ENCODE peak calls at places on chromosomes 3 and 15, in six cellular contexts. One of them, this sample, is unnamed.

GRCh38 chr3:149373235-149374125 is 4.0 kb downstream of the TM4SF1 start:
- DNase-seq in heart right ventricle: no peak
- DNase-seq in tibial nerve: no peak
- DNase-seq in cardiac fibroblast: peak; percentile 93
- DNase-seq in Peyer's patch: no peak
- DNase-seq in HCT116: no peak
- DNase-seq in this sample: peak; percentile 30

GRCh38 chr15:73696641-73697001 is 12.4 kb downstream of the CD276 start:
- DNase-seq in heart right ventricle: no peak
- DNase-seq in Peyer's patch: no peak
- DNase-seq in tibial nerve: no peak
- DNase-seq in cardiac fibroblast: no peak
- DNase-seq in HCT116: no peak
- DNase-seq in this sample: no peak

GRCh38 chr15:100206643-100207042 is 135.1 kb downstream of the ADAMTS17 start:
- DNase-seq in cardiac fibroblast: no peak
- DNase-seq in heart right ventricle: no peak
- DNase-seq in tibial nerve: no peak
- DNase-seq in Peyer's patch: no peak
- DNase-seq in HCT116: no peak
- DNase-seq in this sample: no peak

GRCh38 chr3:121482651-121483050 is 63.1 kb downstream of the POLQ start:
- DNase-seq in heart right ventricle: no peak
- DNase-seq in tibial nerve: no peak
- DNase-seq in HCT116: no peak
- DNase-seq in Peyer's patch: no peak
- DNase-seq in cardiac fibroblast: peak; percentile 86
- DNase-seq in this sample: no peak

GRCh38 chr15:63752075-63752684 is 81.6 kb downstream of the HERC1 start:
- DNase-seq in cardiac fibroblast: peak; percentile 80
- DNase-seq in heart right ventricle: peak; percentile 60
- DNase-seq in HCT116: peak; percentile 60
- DNase-seq in Peyer's patch: peak; percentile 45
- DNase-seq in tibial nerve: peak; percentile 87
- DNase-seq in this sample: peak; percentile 61

GRCh38 chr3:177050466-177051237 is 146.6 kb downstream of the TBL1XR1 start:
- DNase-seq in cardiac fibroblast: peak; percentile 74
- DNase-seq in HCT116: peak; percentile 19
- DNase-seq in tibial nerve: peak; percentile 10
- DNase-seq in Peyer's patch: no peak
- DNase-seq in heart right ventricle: no peak
- DNase-seq in this sample: no peak

GRCh38 chr3:73352841-73353493 is 271.8 kb downstream of the PDZRN3 start:
- DNase-seq in tibial nerve: no peak
- DNase-seq in cardiac fibroblast: no peak
- DNase-seq in HCT116: no peak
- DNase-seq in heart right ventricle: no peak
- DNase-seq in Peyer's patch: no peak
- DNase-seq in this sample: no peak

GRCh38 chr15:84911879-84912660 is 27.6 kb downstream of the SLC28A1 start:
- DNase-seq in cardiac fibroblast: peak; percentile 100
- DNase-seq in HCT116: peak; percentile 71
- DNase-seq in tibial nerve: peak; percentile 85
- DNase-seq in Peyer's patch: peak; percentile 26
- DNase-seq in heart right ventricle: peak; percentile 94
- DNase-seq in this sample: no peak

GRCh38 chr3:187737401-187738088 is 7.7 kb downstream of the BCL6 start:
- DNase-seq in HCT116: no peak
- DNase-seq in tibial nerve: peak; percentile 54
- DNase-seq in cardiac fibroblast: peak; percentile 78
- DNase-seq in Peyer's patch: peak; percentile 44
- DNase-seq in heart right ventricle: peak; percentile 76
- DNase-seq in this sample: peak; percentile 37

GRCh38 chr15:42215854-42216829 is 8.0 kb upstream of the VPS39 start:
- DNase-seq in cardiac fibroblast: peak; percentile 11
- DNase-seq in HCT116: no peak
- DNase-seq in tibial nerve: no peak
- DNase-seq in heart right ventricle: no peak
- DNase-seq in Peyer's patch: no peak
- DNase-seq in this sample: no peak

GRCh38 chr3:30384546-30385072 is 221.8 kb upstream of the TGFBR2 start:
- DNase-seq in Peyer's patch: no peak
- DNase-seq in tibial nerve: no peak
- DNase-seq in cardiac fibroblast: peak; percentile 6
- DNase-seq in HCT116: no peak
- DNase-seq in heart right ventricle: no peak
- DNase-seq in this sample: no peak

GRCh38 chr3:47515864-47516319 is 2.4 kb upstream of the ELP6 start:
- DNase-seq in cardiac fibroblast: no peak
- DNase-seq in HCT116: no peak
- DNase-seq in Peyer's patch: no peak
- DNase-seq in tibial nerve: no peak
- DNase-seq in heart right ventricle: no peak
- DNase-seq in this sample: no peak

GRCh38 chr3:30826381-30827061 is 67.9 kb downstream of the GADL1 start:
- DNase-seq in cardiac fibroblast: peak; percentile 27
- DNase-seq in heart right ventricle: peak; percentile 16
- DNase-seq in HCT116: no peak
- DNase-seq in tibial nerve: no peak
- DNase-seq in Peyer's patch: no peak
- DNase-seq in this sample: no peak

GRCh38 chr15:90001062-90001682 is at the start of gene ZNF710:
- DNase-seq in Peyer's patch: peak; percentile 44
- DNase-seq in tibial nerve: peak; percentile 48
- DNase-seq in HCT116: no peak
- DNase-seq in heart right ventricle: peak; percentile 54
- DNase-seq in cardiac fibroblast: peak; percentile 71
- DNase-seq in this sample: no peak

GRCh38 chr15:25800761-25801515 is 62.2 kb downstream of the ATP10A start:
- DNase-seq in heart right ventricle: no peak
- DNase-seq in HCT116: no peak
- DNase-seq in cardiac fibroblast: no peak
- DNase-seq in tibial nerve: no peak
- DNase-seq in Peyer's patch: no peak
- DNase-seq in this sample: no peak

GRCh38 chr3:176491084-176491483 is 706.2 kb downstream of the TBL1XR1 start:
- DNase-seq in HCT116: no peak
- DNase-seq in tibial nerve: no peak
- DNase-seq in cardiac fibroblast: no peak
- DNase-seq in Peyer's patch: no peak
- DNase-seq in heart right ventricle: no peak
- DNase-seq in this sample: no peak

GRCh38 chr15:50552238-50552637 is 5.8 kb upstream of the USP50 start:
- DNase-seq in heart right ventricle: no peak
- DNase-seq in Peyer's patch: no peak
- DNase-seq in cardiac fibroblast: no peak
- DNase-seq in tibial nerve: no peak
- DNase-seq in HCT116: no peak
- DNase-seq in this sample: no peak

GRCh38 chr15:100256985-100257650 is 84.7 kb downstream of the ADAMTS17 start:
- DNase-seq in Peyer's patch: no peak
- DNase-seq in cardiac fibroblast: no peak
- DNase-seq in tibial nerve: no peak
- DNase-seq in HCT116: no peak
- DNase-seq in heart right ventricle: no peak
- DNase-seq in this sample: no peak

GRCh38 chr3:81829946-81830345 is 68.5 kb upstream of the GBE1 start:
- DNase-seq in tibial nerve: no peak
- DNase-seq in Peyer's patch: no peak
- DNase-seq in heart right ventricle: no peak
- DNase-seq in HCT116: no peak
- DNase-seq in cardiac fibroblast: no peak
- DNase-seq in this sample: no peak

GRCh38 chr3:178384302-178384939 is 151.8 kb upstream of the KCNMB2 start:
- DNase-seq in cardiac fibroblast: peak; percentile 40
- DNase-seq in tibial nerve: no peak
- DNase-seq in HCT116: no peak
- DNase-seq in heart right ventricle: no peak
- DNase-seq in Peyer's patch: no peak
- DNase-seq in this sample: no peak

GRCh38 chr3:69178838-69179739 is 56.7 kb upstream of the LMOD3 start:
- DNase-seq in HCT116: no peak
- DNase-seq in tibial nerve: no peak
- DNase-seq in Peyer's patch: no peak
- DNase-seq in cardiac fibroblast: peak; percentile 55
- DNase-seq in heart right ventricle: no peak
- DNase-seq in this sample: no peak

GRCh38 chr3:159852821-159853505 is 135.7 kb upstream of the IL12A start:
- DNase-seq in cardiac fibroblast: peak; percentile 80
- DNase-seq in Peyer's patch: no peak
- DNase-seq in HCT116: no peak
- DNase-seq in tibial nerve: peak; percentile 25
- DNase-seq in heart right ventricle: peak; percentile 77
- DNase-seq in this sample: no peak

GRCh38 chr15:42012241-42012640 is 8.6 kb downstream of the PLA2G4E start:
- DNase-seq in Peyer's patch: no peak
- DNase-seq in cardiac fibroblast: no peak
- DNase-seq in HCT116: no peak
- DNase-seq in tibial nerve: no peak
- DNase-seq in heart right ventricle: no peak
- DNase-seq in this sample: no peak

GRCh38 chr3:15479602-15480248 is 41.8 kb downstream of the COLQ start:
- DNase-seq in heart right ventricle: no peak
- DNase-seq in HCT116: no peak
- DNase-seq in Peyer's patch: no peak
- DNase-seq in tibial nerve: no peak
- DNase-seq in cardiac fibroblast: no peak
- DNase-seq in this sample: no peak

GRCh38 chr3:15053541-15053940 is 11.6 kb downstream of the MRPS25 start:
- DNase-seq in HCT116: no peak
- DNase-seq in Peyer's patch: no peak
- DNase-seq in heart right ventricle: no peak
- DNase-seq in cardiac fibroblast: no peak
- DNase-seq in tibial nerve: no peak
- DNase-seq in this sample: no peak

GRCh38 chr15:22868495-22868894 is 30.0 kb downstream of the NIPA2 start:
- DNase-seq in heart right ventricle: no peak
- DNase-seq in tibial nerve: no peak
- DNase-seq in HCT116: no peak
- DNase-seq in Peyer's patch: no peak
- DNase-seq in cardiac fibroblast: peak; percentile 15
- DNase-seq in this sample: no peak

GRCh38 chr15:22867886-22868285 is 29.4 kb downstream of the NIPA2 start:
- DNase-seq in HCT116: no peak
- DNase-seq in Peyer's patch: no peak
- DNase-seq in heart right ventricle: no peak
- DNase-seq in cardiac fibroblast: no peak
- DNase-seq in tibial nerve: no peak
- DNase-seq in this sample: no peak

GRCh38 chr15:22869856-22870255 is 31.4 kb downstream of the NIPA2 start:
- DNase-seq in tibial nerve: no peak
- DNase-seq in HCT116: no peak
- DNase-seq in heart right ventricle: no peak
- DNase-seq in cardiac fibroblast: no peak
- DNase-seq in Peyer's patch: no peak
- DNase-seq in this sample: no peak

GRCh38 chr15:22870865-22871264 is 32.4 kb downstream of the NIPA2 start:
- DNase-seq in cardiac fibroblast: no peak
- DNase-seq in heart right ventricle: no peak
- DNase-seq in HCT116: no peak
- DNase-seq in Peyer's patch: no peak
- DNase-seq in tibial nerve: no peak
- DNase-seq in this sample: no peak

GRCh38 chr15:22868928-22869327 is 30.5 kb downstream of the NIPA2 start:
- DNase-seq in cardiac fibroblast: no peak
- DNase-seq in Peyer's patch: no peak
- DNase-seq in heart right ventricle: no peak
- DNase-seq in tibial nerve: no peak
- DNase-seq in HCT116: no peak
- DNase-seq in this sample: no peak
- TF ChIP-seq CTCF in cardiac fibroblast: no peak
- TF ChIP-seq CTCF in Peyer's patch: no peak
- TF ChIP-seq CTCF in heart right ventricle: no peak
- TF ChIP-seq CTCF in tibial nerve: no peak
- TF ChIP-seq CTCF in HCT116: no peak
- TF ChIP-seq CTCF in this sample: no peak

GRCh38 chr15:60399246-60399915 is 1.6 kb upstream of the ANXA2 start:
- DNase-seq in tibial nerve: no peak
- DNase-seq in HCT116: no peak
- DNase-seq in Peyer's patch: no peak
- DNase-seq in cardiac fibroblast: no peak
- DNase-seq in heart right ventricle: no peak
- DNase-seq in this sample: no peak
- H3K4me3 ChIP-seq in tibial nerve: peak overlapping the region; percentile 98
- H3K4me3 ChIP-seq in HCT116: peak overlapping the region; percentile 61
- H3K4me3 ChIP-seq in Peyer's patch: no peak overlapping the region
- H3K4me3 ChIP-seq in cardiac fibroblast: peak overlapping the region; percentile 51
- H3K4me3 ChIP-seq in heart right ventricle: no peak overlapping the region
- H3K4me3 ChIP-seq in this sample: no peak overlapping the region

DNA sequence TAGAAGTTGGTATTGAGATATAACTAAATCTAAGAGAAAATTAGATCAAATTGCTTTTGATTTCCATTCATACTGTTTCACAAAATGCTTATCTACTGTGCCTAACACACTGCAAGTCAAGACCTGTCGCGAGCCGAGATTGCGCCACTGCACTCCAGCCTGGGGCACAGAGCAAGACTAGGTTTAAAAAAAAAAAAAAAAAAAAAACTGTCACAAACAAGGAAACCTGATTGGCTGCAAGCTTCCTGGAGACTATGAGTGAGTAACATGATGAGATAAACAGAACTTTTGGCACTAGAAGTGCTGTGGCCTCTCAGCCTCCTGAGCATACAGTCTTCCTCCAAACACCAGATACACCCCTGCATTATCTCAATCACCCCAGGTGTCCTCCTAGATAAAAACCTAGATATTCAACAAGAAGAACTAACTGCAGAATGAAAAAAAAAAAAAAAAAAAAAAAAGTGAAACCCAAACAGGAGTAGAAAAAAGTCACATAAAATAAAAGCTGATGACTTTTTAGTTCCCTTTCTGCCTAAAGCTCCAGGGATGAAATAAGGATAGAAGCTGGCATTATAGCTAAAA is 82.6 kb downstream of the P3H2 start:
- DNase-seq in HCT116: peak; percentile 39
- DNase-seq in cardiac fibroblast: peak; percentile 86
- DNase-seq in heart right ventricle: peak; percentile 34
- DNase-seq in tibial nerve: no peak
- DNase-seq in Peyer's patch: no peak
- DNase-seq in this sample: no peak
- TF ChIP-seq CTCF in HCT116: no peak
- TF ChIP-seq CTCF in cardiac fibroblast: no peak
- TF ChIP-seq CTCF in heart right ventricle: no peak
- TF ChIP-seq CTCF in tibial nerve: no peak
- TF ChIP-seq CTCF in Peyer's patch: no peak
- TF ChIP-seq CTCF in this sample: no peak

DNA sequence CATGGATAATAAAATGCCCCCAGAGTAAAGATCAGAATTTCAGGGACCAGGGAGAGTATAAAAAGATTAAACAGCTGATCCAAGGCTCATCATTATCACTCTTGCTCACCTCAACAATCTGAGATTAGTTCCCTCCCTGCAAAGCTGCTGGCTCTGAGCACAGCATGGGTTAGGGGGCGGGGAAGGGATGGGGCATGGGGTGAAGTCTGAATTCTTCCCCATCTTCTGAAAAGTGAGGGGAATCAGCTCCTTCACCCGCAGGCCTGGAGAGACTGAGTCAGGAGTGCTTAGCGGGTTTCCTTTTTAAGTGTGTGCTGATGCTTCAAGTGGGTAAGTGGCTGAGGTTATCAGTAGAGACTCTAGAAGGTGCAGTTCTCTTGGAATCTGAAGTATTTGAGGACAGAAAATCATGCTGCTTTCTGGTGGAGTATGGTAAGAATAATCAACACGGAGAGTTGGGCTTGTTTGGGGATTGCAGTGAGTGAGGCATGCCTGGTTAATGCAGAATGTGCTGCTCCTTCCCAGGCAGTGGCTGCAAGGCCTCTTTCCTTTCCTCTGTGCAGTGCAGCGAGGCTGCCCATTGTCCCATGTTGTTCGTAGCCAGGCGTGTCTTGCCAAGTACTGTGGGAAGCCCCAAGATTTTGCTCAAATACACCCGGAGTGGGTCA is 59.2 kb upstream of the TRAK1 start:
- DNase-seq in Peyer's patch: no peak
- DNase-seq in cardiac fibroblast: peak; percentile 53
- DNase-seq in tibial nerve: no peak
- DNase-seq in heart right ventricle: peak; percentile 36
- DNase-seq in HCT116: no peak
- DNase-seq in this sample: no peak
- H3K4me3 ChIP-seq in Peyer's patch: no peak overlapping the region
- H3K4me3 ChIP-seq in cardiac fibroblast: no peak overlapping the region
- H3K4me3 ChIP-seq in tibial nerve: no peak overlapping the region
- H3K4me3 ChIP-seq in heart right ventricle: no peak overlapping the region
- H3K4me3 ChIP-seq in HCT116: no peak overlapping the region
- H3K4me3 ChIP-seq in this sample: no peak overlapping the region